ENCODE peak calls at places on chromosomes 2 and 18, in eight cellular contexts. H, K, M, C, Z, R, S and T are unnamed samples.

GRCh38 chr2:233350708-233351107 is 3.6 kb upstream of the DGKD start:
- DNase-seq in S (peak), Z (no peak), K (no peak), R (peak), M (no peak), H (no peak), C (no peak), T (no peak)

GRCh38 chr2:110851531-110851930 is 119.2 kb downstream of the ACOXL start:
- DNase-seq in C (no peak), Z (no peak), H (no peak), S (no peak), M (no peak), R (no peak), K (no peak), T (no peak)

GRCh38 chr2:43220229-43220981 is 6.0 kb downstream of the ZFP36L2 start:
- DNase-seq in C (no peak), M (no peak), K (no peak), Z (no peak), H (no peak), R (no peak), S (no peak), T (no peak)

GRCh38 chr2:102289129-102289528 is 22.2 kb upstream of the IL1RL1 start:
- DNase-seq in Z (no peak), H (no peak), C (no peak), S (no peak), R (no peak), M (no peak), K (no peak), T (no peak)

GRCh38 chr2:160242863-160243552 is 42.9 kb upstream of the ITGB6 start:
- DNase-seq in M (no peak), K (no peak), H (no peak), C (no peak), Z (no peak), R (no peak), S (no peak), T (no peak)

GRCh38 chr2:20925265-20925889 is 102.5 kb upstream of the LDAH start:
- DNase-seq in H (no peak), S (no peak), R (no peak), K (no peak), M (no peak), C (no peak), Z (no peak), T (no peak)

GRCh38 chr2:206512999-206513398 is 69.7 kb downstream of the ADAM23 start:
- DNase-seq in Z (no peak), S (no peak), H (no peak), R (no peak), C (no peak), M (no peak), K (no peak), T (no peak)

GRCh38 chr18:79940814-79941472 is 10.5 kb downstream of the SLC66A2 start:
- DNase-seq in K (no peak), C (no peak), H (no peak), Z (no peak), M (no peak), S (no peak), R (no peak), T (no peak)

GRCh38 chr18:77339093-77339492 is 89.4 kb downstream of the GALR1 start:
- DNase-seq in S (no peak), H (no peak), M (no peak), Z (no peak), K (no peak), R (no peak), C (no peak), T (no peak)

GRCh38 chr2:20381457-20381856 is 30.8 kb upstream of the PUM2 start:
- DNase-seq in M (no peak), C (no peak), H (no peak), R (no peak), Z (no peak), K (no peak), S (no peak), T (no peak)

GRCh38 chr18:62187543-62188378 is 706 bp downstream of the RELCH start:
- DNase-seq in K (peak), Z (peak), H (peak), R (no peak), C (no peak), M (no peak), S (no peak), T (no peak)

GRCh38 chr18:67318651-67319050 is 197.9 kb downstream of the DSEL start:
- DNase-seq in M (no peak), Z (no peak), H (no peak), C (no peak), K (no peak), S (no peak), R (no peak), T (no peak)

GRCh38 chr18:5391427-5391826 is 95.9 kb upstream of the ZBTB14 start:
- DNase-seq in C (no peak), S (no peak), R (no peak), H (no peak), Z (no peak), M (no peak), K (no peak), T (no peak)

GRCh38 chr2:14524803-14525080 is 107.8 kb upstream of the LRATD1 start:
- DNase-seq in S (no peak), K (no peak), M (no peak), H (no peak), C (no peak), Z (no peak), R (no peak), T (no peak)

GRCh38 chr2:65349863-65350262 is 82.5 kb downstream of the SPRED2 start:
- DNase-seq in C (no peak), R (no peak), S (peak), H (no peak), Z (no peak), K (no peak), M (no peak), T (no peak)

GRCh38 chr18:75784413-75784812 is 356.9 kb upstream of the SMIM21 start:
- DNase-seq in R (no peak), Z (no peak), C (no peak), K (no peak), H (no peak), M (no peak), S (no peak), T (no peak)

GRCh38 chr2:200077838-200078237 is 122.5 kb downstream of the MAIP1 start:
- DNase-seq in M (no peak), R (no peak), S (no peak), K (no peak), H (no peak), Z (no peak), C (no peak), T (no peak)

GRCh38 chr2:150491943-150492342 is 4.5 kb upstream of the RND3 start:
- DNase-seq in R (no peak), M (no peak), Z (no peak), S (no peak), C (no peak), K (no peak), H (no peak), T (no peak)

GRCh38 chr18:58046087-58046793 is 2.2 kb downstream of the NEDD4L start:
- DNase-seq in H (no peak), C (no peak), S (no peak), Z (no peak), M (no peak), K (no peak), R (no peak), T (no peak)

GRCh38 chr2:54392925-54393324 is 63.2 kb upstream of the SPTBN1 start:
- DNase-seq in M (no peak), H (no peak), R (no peak), Z (no peak), C (no peak), S (no peak), K (no peak), T (no peak)

GRCh38 chr2:74831693-74832530 is 2.0 kb upstream of the HK2 start:
- DNase-seq in R (no peak), S (no peak), K (no peak), M (no peak), Z (no peak), C (no peak), H (no peak), T (no peak)

GRCh38 chr2:65820454-65820853 is 388.1 kb upstream of the SPRED2 start:
- DNase-seq in C (no peak), Z (no peak), R (no peak), M (no peak), K (no peak), H (no peak), S (no peak), T (no peak)

GRCh38 chr2:2804528-2804927 is 473.5 kb upstream of the MYT1L start:
- DNase-seq in R (no peak), K (no peak), C (no peak), H (no peak), M (no peak), S (no peak), Z (no peak), T (no peak)

GRCh38 chr2:25597881-25598280 is 75.5 kb downstream of the DTNB start:
- DNase-seq in H (no peak), M (no peak), Z (no peak), K (no peak), C (no peak), S (no peak), R (no peak), T (no peak)

GRCh38 chr2:241853651-241854341 is 4.9 kb downstream of the PDCD1 start:
- DNase-seq in H (no peak), S (no peak), R (no peak), Z (no peak), K (peak), C (no peak), M (no peak), T (no peak)

GRCh38 chr2:101995804-101996203 is 4.0 kb downstream of the IL1R2 start:
- DNase-seq in Z (no peak), M (no peak), H (no peak), R (no peak), K (no peak), S (no peak), C (no peak), T (no peak)

GRCh38 chr2:230129343-230129742 is 60.6 kb upstream of the SLC16A14 start:
- DNase-seq in Z (no peak), S (no peak), H (no peak), M (no peak), C (no peak), K (no peak), R (no peak), T (no peak)

GRCh38 chr2:207534390-207534789 is 4.6 kb downstream of the CREB1 start:
- DNase-seq in C (no peak), Z (no peak), H (no peak), S (no peak), M (no peak), R (no peak), K (no peak), T (no peak)

GRCh38 chr2:96119389-96119751 is 3.0 kb upstream of the ADRA2B start:
- DNase-seq in M (no peak), K (no peak), R (no peak), H (no peak), C (no peak), Z (no peak), S (no peak), T (no peak)

GRCh38 chr2:150907466-150907865 is 354.2 kb downstream of the RBM43 start:
- DNase-seq in R (no peak), M (no peak), H (no peak), K (no peak), Z (no peak), C (no peak), S (no peak), T (no peak)

GRCh38 chr18:12302391-12303147 is 5.5 kb upstream of the TUBB6 start:
- DNase-seq in R (no peak), C (no peak), K (no peak), S (no peak), H (no peak), M (no peak), Z (no peak), T (no peak)

GRCh38 chr2:113848758-113849460 is 41.0 kb upstream of the ACTR3 start:
- DNase-seq in Z (no peak), S (no peak), C (no peak), R (no peak), K (no peak), M (no peak), H (no peak), T (no peak)

GRCh38 chr2:238988105-238988504 is 140.2 kb downstream of the TWIST2 start:
- DNase-seq in M (no peak), S (no peak), R (no peak), Z (no peak), C (no peak), K (no peak), H (no peak), T (no peak)

GRCh38 chr2:113760400-113760799 is 4.0 kb upstream of the SLC35F5 start:
- DNase-seq in Z (no peak), H (no peak), S (no peak), C (no peak), M (no peak), K (no peak), R (no peak), T (no peak)

GRCh38 chr18:49399003-49399402 is 61.4 kb downstream of the DYM start:
- DNase-seq in S (no peak), K (no peak), C (no peak), Z (no peak), M (no peak), R (no peak), H (no peak), T (no peak)

GRCh38 chr2:16025211-16025875 is 85.0 kb downstream of the MYCN start:
- DNase-seq in H (no peak), C (no peak), S (no peak), R (no peak), M (no peak), K (no peak), Z (no peak), T (no peak)

GRCh38 chr2:48852938-48853337 is 97.4 kb upstream of the LHCGR start:
- DNase-seq in Z (no peak), R (no peak), M (no peak), K (no peak), H (no peak), C (no peak), S (no peak), T (no peak)

GRCh38 chr2:100865819-100866462 is 46.0 kb downstream of the NPAS2 start:
- DNase-seq in H (no peak), M (no peak), C (no peak), K (no peak), Z (no peak), R (no peak), S (peak), T (no peak)